ENCODE peak calls at places on chromosome 12, in six cellular contexts. Y is psoas muscle, C is RWPE1, V is tibial nerve, E is endothelial cell of umbilical vein, W is colonic mucosa. F is an unnamed sample.

GRCh38 chr12:76264617-76265016 is 83.6 kb downstream of the BBS10 start:
- DNase-seq in Y (no peak), C (peak), V (no peak), E (peak), W (no peak), F (no peak)

GRCh38 chr12:98002887-98003493 is 512.4 kb upstream of the TMPO start:
- DNase-seq in Y (no peak), C (peak), V (peak), E (peak), W (peak), F (peak)

GRCh38 chr12:65825573-65826512 is 1.6 kb downstream of the HMGA2 start:
- DNase-seq in Y (no peak), C (no peak), V (no peak), E (peak), W (peak), F (peak)

GRCh38 chr12:11669348-11669747 is 19.9 kb downstream of the ETV6 start:
- DNase-seq in Y (no peak), C (no peak), V (no peak), E (no peak), W (no peak), F (no peak)

GRCh38 chr12:92063641-92064040 is 82.0 kb downstream of the BTG1 start:
- DNase-seq in Y (no peak), C (no peak), V (no peak), E (no peak), W (no peak), F (no peak)

GRCh38 chr12:6866920-6867406 is 368 bp upstream of the TPI1 start:
- DNase-seq in Y (no peak), C (no peak), V (peak), E (no peak), W (no peak), F (no peak)

GRCh38 chr12:62730649-62731377 is 204.1 kb downstream of the PPM1H start:
- DNase-seq in Y (no peak), C (peak), V (no peak), E (peak), W (no peak), F (no peak)

GRCh38 chr12:49945394-49946080 is 5.0 kb upstream of the AQP2 start:
- DNase-seq in Y (peak), C (peak), V (peak), E (peak), W (peak), F (peak)

GRCh38 chr12:26488339-26488738 is 293.0 kb downstream of the SSPN start:
- DNase-seq in Y (no peak), C (no peak), V (no peak), E (no peak), W (no peak), F (no peak)

GRCh38 chr12:93164103-93164880 is 213.4 kb upstream of the NUDT4 start:
- DNase-seq in Y (no peak), C (no peak), V (no peak), E (no peak), W (peak), F (no peak)

GRCh38 chr12:131137836-131138637 is 184.3 kb downstream of the ADGRD1 start:
- DNase-seq in Y (no peak), C (no peak), V (no peak), E (no peak), W (no peak), F (no peak)

GRCh38 chr12:65192963-65193516 is 23.7 kb downstream of the LEMD3 start:
- DNase-seq in Y (no peak), C (no peak), V (no peak), E (no peak), W (no peak), F (no peak)

GRCh38 chr12:78562358-78563205 is 302.0 kb upstream of the SYT1 start:
- DNase-seq in Y (no peak), C (peak), V (no peak), E (peak), W (no peak), F (no peak)

GRCh38 chr12:102347761-102348160 is 132.6 kb downstream of the IGF1 start:
- DNase-seq in Y (no peak), C (no peak), V (no peak), E (no peak), W (no peak), F (no peak)

GRCh38 chr12:69527506-69528272 is 57.5 kb downstream of the FRS2 start:
- DNase-seq in Y (no peak), C (peak), V (no peak), E (peak), W (no peak), F (no peak)

GRCh38 chr12:49609875-49610154 is 4.4 kb upstream of the FAM186B start:
- DNase-seq in Y (no peak), C (no peak), V (no peak), E (no peak), W (no peak), F (no peak)

GRCh38 chr12:54588110-54588831 is at the start of gene PPP1R1A:
- DNase-seq in Y (peak), C (no peak), V (no peak), E (no peak), W (no peak), F (no peak)

GRCh38 chr12:116595186-116595585 is 36.0 kb downstream of the MAP1LC3B2 start:
- DNase-seq in Y (no peak), C (no peak), V (peak), E (no peak), W (no peak), F (no peak)

GRCh38 chr12:84632556-84632955 is 280.0 kb downstream of the SLC6A15 start:
- DNase-seq in Y (no peak), C (no peak), V (no peak), E (no peak), W (no peak), F (no peak)

GRCh38 chr12:88944403-88944802 is 364.1 kb upstream of the KITLG start:
- DNase-seq in Y (no peak), C (peak), V (no peak), E (peak), W (no peak), F (no peak)

GRCh38 chr12:83265798-83266197 is 579.1 kb downstream of the TMTC2 start:
- DNase-seq in Y (no peak), C (no peak), V (no peak), E (no peak), W (no peak), F (no peak)

GRCh38 chr12:83256581-83256980 is 569.9 kb downstream of the TMTC2 start:
- DNase-seq in Y (no peak), C (no peak), V (no peak), E (no peak), W (no peak), F (peak)

GRCh38 chr12:83261998-83262397 is 575.3 kb downstream of the TMTC2 start:
- DNase-seq in Y (no peak), C (no peak), V (no peak), E (no peak), W (no peak), F (no peak)
- TF ChIP-seq CTCF in Y (no peak), C (no peak), V (no peak), E (no peak), W (no peak), F (no peak)

DNA sequence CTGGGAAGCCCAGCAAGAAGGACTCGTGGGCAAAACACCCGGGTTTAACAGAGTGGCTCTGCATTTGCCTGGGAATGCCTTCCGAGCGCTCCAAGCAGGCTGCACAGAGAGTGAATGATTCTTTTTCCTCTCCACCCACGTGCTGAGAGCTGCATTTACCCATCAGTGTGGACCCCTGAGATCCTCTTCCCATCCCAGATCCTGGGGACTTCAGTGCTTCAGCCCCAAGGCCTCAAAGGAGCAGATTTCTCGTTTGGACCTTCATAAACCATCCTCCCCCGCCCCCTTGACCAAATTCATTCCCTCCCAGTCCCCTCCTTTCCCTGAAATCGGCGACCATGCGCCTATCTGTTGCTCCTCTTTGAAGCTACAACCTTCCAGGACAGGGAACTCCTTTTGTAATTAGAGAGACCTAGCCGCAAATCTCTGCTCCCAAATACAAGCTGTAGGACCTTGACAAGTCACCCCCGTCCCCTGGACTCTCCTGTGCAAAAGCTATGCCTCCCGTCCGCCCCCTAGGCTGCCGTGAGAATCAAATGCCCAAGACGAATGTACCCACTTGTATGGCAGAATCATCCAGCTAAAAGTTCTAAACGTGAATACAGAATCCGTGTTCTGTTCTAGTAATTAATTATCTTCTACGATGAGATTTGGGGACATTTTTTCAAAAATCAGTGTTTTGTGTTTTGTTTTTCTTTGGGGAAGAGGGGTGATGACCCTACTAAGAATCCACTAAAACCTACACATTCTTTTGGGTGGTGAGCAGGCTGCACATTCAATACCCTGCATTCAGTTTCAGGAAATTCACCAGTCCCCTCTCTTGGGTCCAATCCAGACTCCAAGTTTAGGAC is 8.8 kb downstream of the TBX5 start:
- DNase-seq in Y (no peak), C (no peak), V (no peak), E (no peak), W (no peak), F (no peak)
- TF ChIP-seq CTCF in Y (no peak), C (no peak), V (no peak), E (no peak), W (no peak), F (no peak)

GRCh38 chr12:21453312-21453852 is 15.9 kb downstream of the PYROXD1 start:
- DNase-seq in Y (no peak), C (no peak), V (no peak), E (no peak), W (no peak), F (no peak)

GRCh38 chr12:21456291-21456780 is 18.9 kb downstream of the PYROXD1 start:
- DNase-seq in Y (no peak), C (no peak), V (no peak), E (no peak), W (no peak), F (peak)

GRCh38 chr12:21451529-21451928 is 14.1 kb downstream of the PYROXD1 start:
- DNase-seq in Y (no peak), C (no peak), V (no peak), E (peak), W (no peak), F (no peak)
- TF ChIP-seq CTCF in Y (no peak), C (no peak), V (peak), E (no peak), W (no peak), F (no peak)

GRCh38 chr12:121441555-121441954 is 41.6 kb downstream of the RNF34 start:
- DNase-seq in Y (no peak), C (no peak), V (no peak), E (no peak), W (peak), F (peak)
- TF ChIP-seq CTCF in Y (no peak), C (no peak), V (no peak), E (no peak), W (no peak), F (no peak)

GRCh38 chr12:57241556-57242310 is 9.3 kb downstream of the STAC3 start:
- DNase-seq in Y (peak), C (no peak), V (no peak), E (no peak), W (no peak), F (no peak)
- TF ChIP-seq CTCF in Y (no peak), C (no peak), V (no peak), E (no peak), W (no peak), F (no peak)

DNA sequence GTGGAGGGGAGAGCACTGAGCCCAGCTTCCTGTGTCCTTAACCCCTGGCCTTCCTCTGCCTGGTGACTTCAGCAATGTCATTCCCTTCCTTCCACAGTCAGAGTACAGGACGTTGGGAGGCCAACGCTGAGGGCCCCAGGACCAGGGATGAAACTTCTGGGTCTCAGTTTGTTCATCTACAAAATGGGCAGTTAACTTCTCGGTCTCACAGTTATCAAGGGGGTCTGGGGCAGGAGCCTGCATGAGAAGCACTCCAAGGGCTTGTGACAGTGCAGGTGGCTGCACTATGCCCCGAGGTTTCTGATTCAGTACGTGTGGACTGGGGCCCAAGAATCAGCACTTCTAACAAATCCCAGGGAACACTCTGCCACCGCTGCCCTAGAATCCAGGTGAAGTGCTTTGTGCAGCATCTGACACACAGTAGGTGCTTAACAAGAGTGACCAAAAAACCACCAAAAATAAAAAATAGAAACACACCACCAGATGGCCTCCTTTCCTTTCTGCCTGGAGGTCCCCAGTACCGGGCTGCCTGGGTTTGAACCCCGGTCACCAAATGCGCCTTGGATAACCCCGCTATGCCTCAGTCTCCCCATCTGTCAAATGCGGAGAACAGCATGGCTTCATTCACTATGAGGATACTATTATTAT is 80.4 kb downstream of the RFLNA start:
- DNase-seq in Y (no peak), C (no peak), V (no peak), E (no peak), W (no peak), F (no peak)
- TF ChIP-seq CTCF in Y (no peak), C (no peak), V (no peak), E (no peak), W (no peak), F (no peak)

GRCh38 chr12:52984136-52984535 is 22.1 kb upstream of the EIF4B start:
- DNase-seq in Y (no peak), C (no peak), V (no peak), E (no peak), W (no peak), F (no peak)
- TF ChIP-seq CTCF in Y (no peak), C (no peak), V (no peak), E (peak), W (no peak), F (no peak)

DNA sequence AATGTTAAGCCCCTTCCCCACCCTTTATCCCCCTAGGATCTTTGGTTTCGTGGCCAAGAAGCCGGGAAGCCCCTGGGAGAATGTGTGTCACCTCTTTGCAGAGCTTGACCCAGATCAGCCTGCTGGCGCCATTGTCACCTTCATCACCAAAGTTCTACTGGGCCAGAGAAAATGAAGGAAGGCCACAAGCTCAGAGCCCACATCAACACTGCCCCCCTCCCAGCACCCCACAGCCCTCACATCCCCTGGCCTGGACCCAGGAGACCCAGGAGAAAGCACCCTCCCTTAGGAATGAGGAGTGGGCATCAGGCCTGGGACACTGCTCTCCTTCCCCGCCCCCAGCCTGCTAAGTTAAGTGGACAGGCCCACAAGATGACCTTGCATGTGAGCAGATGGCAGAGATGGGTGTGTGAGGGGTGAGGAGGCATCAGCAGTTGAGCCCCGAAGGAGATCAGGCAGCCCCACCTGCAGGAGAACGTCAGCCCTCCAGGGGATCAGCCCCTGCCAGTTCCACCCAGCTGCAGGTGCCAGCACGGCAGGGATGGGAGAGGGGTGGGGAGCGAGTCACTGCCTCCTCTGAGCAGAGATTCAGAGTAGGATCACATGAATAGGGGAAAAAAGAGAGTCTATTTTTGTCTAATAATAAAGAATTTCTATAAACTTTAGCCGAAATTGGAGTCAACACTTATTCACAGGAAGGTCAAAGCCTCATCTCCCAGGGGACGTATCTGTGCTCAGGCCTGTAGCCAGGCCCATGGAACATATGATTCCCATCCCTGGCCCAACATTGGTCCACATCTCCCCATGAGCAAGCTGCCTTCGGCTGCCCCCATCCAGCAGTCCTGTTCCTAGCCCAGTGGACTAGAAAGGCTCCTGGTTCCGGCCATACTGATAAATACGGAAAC is 14.1 kb downstream of the TNS2 start:
- DNase-seq in Y (peak), C (no peak), V (peak), E (no peak), W (peak), F (no peak)
- TF ChIP-seq CTCF in Y (no peak), C (no peak), V (no peak), E (no peak), W (no peak), F (no peak)

GRCh38 chr12:29889737-29890136 is 106.0 kb upstream of the TMTC1 start:
- DNase-seq in Y (peak), C (no peak), V (peak), E (peak), W (peak), F (peak)
- TF ChIP-seq CTCF in Y (peak), C (no peak), V (peak), E (peak), W (no peak), F (peak)

F was measured in activated CD8-positive, alpha-beta T cell treated with anti-CD3 and anti-CD28 coated beads for 36 hours.